ENCODE peak calls at places on chromosome 14, in eight cellular contexts. One of them, this sample, is unnamed.

GRCh38 chr14:58104808-58105207 is 47.2 kb downstream of the ARMH4 start:
- DNase-seq in RWPE1: peak; percentile 27
- DNase-seq in IMR-90: peak; percentile 86
- DNase-seq in cardiac fibroblast: peak; percentile 51
- DNase-seq in GM13977: no peak
- DNase-seq in CD8-positive, alpha-beta T cell: no peak
- DNase-seq in GM23338: no peak
- DNase-seq in ascending aorta: no peak
- DNase-seq in this sample: peak; percentile 77

GRCh38 chr14:72291908-72292688 is 359.9 kb downstream of the RGS6 start:
- DNase-seq in GM13977: peak; percentile 62
- DNase-seq in GM23338: peak; percentile 79
- DNase-seq in cardiac fibroblast: peak; percentile 62
- DNase-seq in RWPE1: peak; percentile 38
- DNase-seq in ascending aorta: no peak
- DNase-seq in IMR-90: peak; percentile 58
- DNase-seq in CD8-positive, alpha-beta T cell: no peak
- DNase-seq in this sample: peak; percentile 49

GRCh38 chr14:102729268-102729667 is 48.0 kb upstream of the TRAF3 start:
- DNase-seq in GM13977: no peak
- DNase-seq in GM23338: no peak
- DNase-seq in RWPE1: no peak
- DNase-seq in CD8-positive, alpha-beta T cell: no peak
- DNase-seq in ascending aorta: no peak
- DNase-seq in IMR-90: no peak
- DNase-seq in cardiac fibroblast: no peak
- DNase-seq in this sample: no peak

GRCh38 chr14:22383515-22384166 is 205.4 kb downstream of the DAD1 start:
- DNase-seq in RWPE1: no peak
- DNase-seq in GM23338: no peak
- DNase-seq in cardiac fibroblast: no peak
- DNase-seq in ascending aorta: no peak
- DNase-seq in IMR-90: no peak
- DNase-seq in CD8-positive, alpha-beta T cell: no peak
- DNase-seq in GM13977: peak; percentile 46
- DNase-seq in this sample: no peak

GRCh38 chr14:25756880-25757279 is 706.9 kb upstream of the STXBP6 start:
- DNase-seq in cardiac fibroblast: no peak
- DNase-seq in ascending aorta: no peak
- DNase-seq in GM13977: no peak
- DNase-seq in CD8-positive, alpha-beta T cell: no peak
- DNase-seq in RWPE1: no peak
- DNase-seq in GM23338: peak; percentile 78
- DNase-seq in IMR-90: no peak
- DNase-seq in this sample: no peak

GRCh38 chr14:61177279-61178225 is 103.6 kb downstream of the TMEM30B start:
- DNase-seq in GM13977: no peak
- DNase-seq in ascending aorta: no peak
- DNase-seq in cardiac fibroblast: no peak
- DNase-seq in RWPE1: peak; percentile 34
- DNase-seq in IMR-90: peak; percentile 31
- DNase-seq in CD8-positive, alpha-beta T cell: no peak
- DNase-seq in GM23338: peak; percentile 49
- DNase-seq in this sample: no peak

GRCh38 chr14:105314287-105315185 is at the start of gene PACS2:
- DNase-seq in RWPE1: peak; percentile 97
- DNase-seq in cardiac fibroblast: peak; percentile 91
- DNase-seq in ascending aorta: peak; percentile 83
- DNase-seq in GM23338: peak; percentile 91
- DNase-seq in CD8-positive, alpha-beta T cell: peak; percentile 67
- DNase-seq in IMR-90: peak; percentile 85
- DNase-seq in GM13977: peak; percentile 100
- DNase-seq in this sample: peak; percentile 69

GRCh38 chr14:70641548-70642312 is at the start of gene TTC9:
- DNase-seq in IMR-90: no peak
- DNase-seq in cardiac fibroblast: peak; percentile 6
- DNase-seq in RWPE1: no peak
- DNase-seq in GM23338: peak; percentile 75
- DNase-seq in CD8-positive, alpha-beta T cell: peak; percentile 17
- DNase-seq in ascending aorta: no peak
- DNase-seq in GM13977: peak; percentile 68
- DNase-seq in this sample: no peak

GRCh38 chr14:53437858-53438257 is 284.7 kb upstream of the DDHD1 start:
- DNase-seq in cardiac fibroblast: no peak
- DNase-seq in GM23338: no peak
- DNase-seq in RWPE1: no peak
- DNase-seq in GM13977: no peak
- DNase-seq in IMR-90: no peak
- DNase-seq in ascending aorta: no peak
- DNase-seq in CD8-positive, alpha-beta T cell: no peak
- DNase-seq in this sample: no peak

GRCh38 chr14:66005899-66006434 is 480.2 kb upstream of the CCDC196 start:
- DNase-seq in ascending aorta: no peak
- DNase-seq in GM13977: no peak
- DNase-seq in IMR-90: no peak
- DNase-seq in CD8-positive, alpha-beta T cell: no peak
- DNase-seq in GM23338: no peak
- DNase-seq in cardiac fibroblast: no peak
- DNase-seq in RWPE1: no peak
- DNase-seq in this sample: no peak

GRCh38 chr14:73758392-73759182 is 44.4 kb upstream of the PNMA1 start:
- DNase-seq in cardiac fibroblast: peak; percentile 63
- DNase-seq in CD8-positive, alpha-beta T cell: peak; percentile 61
- DNase-seq in ascending aorta: no peak
- DNase-seq in RWPE1: peak; percentile 84
- DNase-seq in GM23338: peak; percentile 90
- DNase-seq in GM13977: peak; percentile 77
- DNase-seq in IMR-90: peak; percentile 65
- DNase-seq in this sample: peak; percentile 69

GRCh38 chr14:93109572-93110481 is 5.9 kb downstream of the ITPK1 start:
- DNase-seq in GM13977: no peak
- DNase-seq in ascending aorta: no peak
- DNase-seq in GM23338: no peak
- DNase-seq in CD8-positive, alpha-beta T cell: no peak
- DNase-seq in cardiac fibroblast: no peak
- DNase-seq in IMR-90: no peak
- DNase-seq in RWPE1: no peak
- DNase-seq in this sample: no peak

GRCh38 chr14:47509957-47510356 is 165.4 kb downstream of the MDGA2 start:
- DNase-seq in RWPE1: no peak
- DNase-seq in CD8-positive, alpha-beta T cell: no peak
- DNase-seq in ascending aorta: no peak
- DNase-seq in IMR-90: no peak
- DNase-seq in cardiac fibroblast: no peak
- DNase-seq in GM13977: no peak
- DNase-seq in GM23338: peak; percentile 12
- DNase-seq in this sample: no peak

GRCh38 chr14:61837336-61838229 is 75.4 kb downstream of the SNAPC1 start:
- DNase-seq in RWPE1: peak; percentile 64
- DNase-seq in GM23338: peak; percentile 87
- DNase-seq in ascending aorta: peak; percentile 84
- DNase-seq in GM13977: peak; percentile 56
- DNase-seq in CD8-positive, alpha-beta T cell: peak; percentile 57
- DNase-seq in IMR-90: peak; percentile 80
- DNase-seq in cardiac fibroblast: peak; percentile 89
- DNase-seq in this sample: peak; percentile 81

GRCh38 chr14:81066672-81067071 is 111.3 kb downstream of the TSHR start:
- DNase-seq in ascending aorta: no peak
- DNase-seq in RWPE1: no peak
- DNase-seq in CD8-positive, alpha-beta T cell: no peak
- DNase-seq in cardiac fibroblast: no peak
- DNase-seq in IMR-90: no peak
- DNase-seq in GM23338: no peak
- DNase-seq in GM13977: no peak
- DNase-seq in this sample: no peak

GRCh38 chr14:100827140-100827517 is 1.2 kb downstream of the MEG3 start:
- DNase-seq in GM23338: no peak
- DNase-seq in GM13977: no peak
- DNase-seq in IMR-90: peak; percentile 16
- DNase-seq in RWPE1: no peak
- DNase-seq in ascending aorta: no peak
- DNase-seq in CD8-positive, alpha-beta T cell: no peak
- DNase-seq in cardiac fibroblast: peak; percentile 49
- DNase-seq in this sample: no peak
- TF ChIP-seq CTCF in GM23338: peak; percentile 22
- TF ChIP-seq CTCF in GM13977: peak; percentile 15
- TF ChIP-seq CTCF in IMR-90: peak; percentile 58
- TF ChIP-seq CTCF in RWPE1: peak; percentile 2
- TF ChIP-seq CTCF in ascending aorta: peak; percentile 53
- TF ChIP-seq CTCF in CD8-positive, alpha-beta T cell: no peak
- TF ChIP-seq CTCF in cardiac fibroblast: peak; percentile 46
- TF ChIP-seq CTCF in this sample: peak; percentile 55

DNA sequence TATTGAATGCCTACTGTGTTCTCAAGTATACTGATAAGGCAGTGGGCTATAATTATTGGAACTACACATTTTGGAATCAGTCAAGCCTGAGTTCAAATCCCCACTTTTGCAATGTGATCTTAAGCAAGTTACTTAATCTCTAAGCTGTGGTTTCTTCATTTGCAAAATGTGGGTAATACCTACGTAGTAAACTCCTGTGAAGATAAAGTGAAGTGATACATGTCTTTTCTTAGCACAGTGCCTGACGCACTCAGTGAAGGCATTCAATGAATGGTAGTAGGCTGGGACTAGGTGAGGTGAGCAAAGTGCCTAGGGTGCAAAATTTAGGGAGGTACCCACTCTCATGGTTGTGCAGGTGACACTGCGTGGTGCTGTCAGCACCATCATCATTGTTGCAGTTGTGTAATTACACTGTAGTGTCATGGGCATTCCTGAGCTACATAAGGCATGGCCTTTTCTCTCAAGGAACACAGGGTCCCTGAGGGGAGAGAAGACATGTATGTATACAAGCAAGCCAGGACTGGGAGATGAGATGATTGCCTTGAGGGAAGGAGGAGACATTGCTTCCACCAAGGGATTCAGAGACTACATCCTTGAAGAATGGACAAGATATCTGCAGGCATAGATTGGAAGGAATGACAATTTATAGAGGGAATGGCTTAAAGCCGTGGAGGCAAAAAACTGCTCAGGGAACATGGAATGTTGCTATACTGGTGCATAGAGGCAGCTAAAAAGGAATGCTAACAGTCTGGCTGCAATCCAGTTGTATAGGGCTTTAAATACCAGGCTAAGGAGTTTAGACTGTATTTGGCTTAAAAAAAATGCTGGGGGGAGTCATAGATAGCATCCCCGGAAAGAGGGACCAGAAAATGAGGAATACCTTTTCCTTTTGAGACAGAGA is 129.2 kb upstream of the ARHGAP5 start:
- DNase-seq in GM13977: no peak
- DNase-seq in ascending aorta: no peak
- DNase-seq in cardiac fibroblast: no peak
- DNase-seq in CD8-positive, alpha-beta T cell: no peak
- DNase-seq in GM23338: no peak
- DNase-seq in RWPE1: no peak
- DNase-seq in IMR-90: peak; percentile 23
- DNase-seq in this sample: no peak
- TF ChIP-seq CTCF in GM13977: no peak
- TF ChIP-seq CTCF in ascending aorta: no peak
- TF ChIP-seq CTCF in cardiac fibroblast: no peak
- TF ChIP-seq CTCF in CD8-positive, alpha-beta T cell: no peak
- TF ChIP-seq CTCF in GM23338: no peak
- TF ChIP-seq CTCF in RWPE1: no peak
- TF ChIP-seq CTCF in IMR-90: no peak
- TF ChIP-seq CTCF in this sample: no peak

GRCh38 chr14:106417224-106418049 is 891.1 kb downstream of the TMEM121 start:
- DNase-seq in IMR-90: no peak
- DNase-seq in ascending aorta: peak; percentile 66
- DNase-seq in cardiac fibroblast: no peak
- DNase-seq in RWPE1: no peak
- DNase-seq in GM23338: peak; percentile 74
- DNase-seq in CD8-positive, alpha-beta T cell: peak; percentile 45
- DNase-seq in GM13977: peak; percentile 77
- DNase-seq in this sample: no peak
- TF ChIP-seq CTCF in IMR-90: peak; percentile 21
- TF ChIP-seq CTCF in ascending aorta: peak; percentile 30
- TF ChIP-seq CTCF in cardiac fibroblast: peak; percentile 70
- TF ChIP-seq CTCF in RWPE1: peak; percentile 65
- TF ChIP-seq CTCF in GM23338: peak; percentile 48
- TF ChIP-seq CTCF in CD8-positive, alpha-beta T cell: peak; percentile 97
- TF ChIP-seq CTCF in GM13977: peak; percentile 100
- TF ChIP-seq CTCF in this sample: peak; percentile 28

GRCh38 chr14:63308723-63309317 is 9.9 kb downstream of the GPHB5 start:
- DNase-seq in IMR-90: peak; percentile 29
- DNase-seq in RWPE1: peak; percentile 19
- DNase-seq in cardiac fibroblast: peak; percentile 28
- DNase-seq in GM13977: peak; percentile 25
- DNase-seq in GM23338: peak; percentile 83
- DNase-seq in CD8-positive, alpha-beta T cell: no peak
- DNase-seq in ascending aorta: no peak
- DNase-seq in this sample: no peak
- TF ChIP-seq CTCF in IMR-90: peak; percentile 51
- TF ChIP-seq CTCF in RWPE1: peak; percentile 53
- TF ChIP-seq CTCF in cardiac fibroblast: peak; percentile 59
- TF ChIP-seq CTCF in GM13977: peak; percentile 54
- TF ChIP-seq CTCF in GM23338: peak; percentile 79
- TF ChIP-seq CTCF in CD8-positive, alpha-beta T cell: peak; percentile 32
- TF ChIP-seq CTCF in ascending aorta: peak; percentile 15
- TF ChIP-seq CTCF in this sample: peak; percentile 76

GRCh38 chr14:77032854-77033621 is 4.5 kb upstream of the IRF2BPL start:
- DNase-seq in ascending aorta: peak; percentile 98
- DNase-seq in RWPE1: peak; percentile 95
- DNase-seq in GM13977: peak; percentile 83
- DNase-seq in IMR-90: peak; percentile 98
- DNase-seq in cardiac fibroblast: peak; percentile 100
- DNase-seq in GM23338: peak; percentile 87
- DNase-seq in CD8-positive, alpha-beta T cell: peak; percentile 71
- DNase-seq in this sample: peak; percentile 96
- TF ChIP-seq CTCF in ascending aorta: peak; percentile 16
- TF ChIP-seq CTCF in RWPE1: no peak
- TF ChIP-seq CTCF in GM13977: peak; percentile 34
- TF ChIP-seq CTCF in IMR-90: peak; percentile 16
- TF ChIP-seq CTCF in cardiac fibroblast: no peak
- TF ChIP-seq CTCF in GM23338: peak; percentile 44
- TF ChIP-seq CTCF in CD8-positive, alpha-beta T cell: no peak
- TF ChIP-seq CTCF in this sample: peak; percentile 19

GRCh38 chr14:106691601-106692291 is 1165.4 kb downstream of the TMEM121 start:
- DNase-seq in IMR-90: no peak
- DNase-seq in GM13977: peak; percentile 77
- DNase-seq in RWPE1: no peak
- DNase-seq in ascending aorta: no peak
- DNase-seq in GM23338: peak; percentile 14
- DNase-seq in cardiac fibroblast: no peak
- DNase-seq in CD8-positive, alpha-beta T cell: no peak
- DNase-seq in this sample: no peak
- TF ChIP-seq CTCF in IMR-90: peak; percentile 1
- TF ChIP-seq CTCF in GM13977: peak; percentile 99
- TF ChIP-seq CTCF in RWPE1: peak; percentile 46
- TF ChIP-seq CTCF in ascending aorta: no peak
- TF ChIP-seq CTCF in GM23338: peak; percentile 17
- TF ChIP-seq CTCF in cardiac fibroblast: peak; percentile 21
- TF ChIP-seq CTCF in CD8-positive, alpha-beta T cell: peak; percentile 15
- TF ChIP-seq CTCF in this sample: peak; percentile 11

This sample was measured in astrocyte of the spinal cord.